ENCODE peak calls at places on chromosomes 11 and 22, in eight cellular contexts. C is Ammon's horn; A is activated CD8-positive, alpha-beta memory T cell treated with anti-CD3 and anti-CD28 coated beads for 4 hours; E is stomach; K is NB4; X is GM23248; T is activated T-helper 9 cell treated with anti-CD3 and anti-CD28 coated beads, Interleukin-2, amount 50 U/mL, for 16 hours; M is H1. W is an unnamed sample.
A peak's percentile ranks its signal among the peaks of the same experiment; 100 is the strongest.

GRCh38 chr11:65488273-65489058 is 10.4 kb upstream of the MALAT1 start:
- DNase-seq in C (peak; percentile 58), A (no peak), E (no peak), K (no peak), X (peak; percentile 88), T (no peak), M (no peak), W (no peak)

GRCh38 chr22:29359469-29359868 is 28.9 kb downstream of the AP1B1 start:
- DNase-seq in C (peak; percentile 73), A (no peak), E (peak; percentile 70), K (peak; percentile 60), X (peak; percentile 65), T (no peak), M (no peak), W (no peak)

GRCh38 chr22:48576333-48577013 is 1251.2 kb downstream of the BRD1 start:
- DNase-seq in C (peak; percentile 61), A (no peak), E (no peak), K (peak; percentile 24), X (peak; percentile 23), T (no peak), M (no peak), W (no peak)

GRCh38 chr22:23784215-23784732 is 2.5 kb upstream of the SMARCB1 start:
- DNase-seq in C (peak; percentile 0), A (no peak), E (peak; percentile 46), K (no peak), X (no peak), T (no peak), M (no peak), W (no peak)

GRCh38 chr11:20688761-20689160 is 19.4 kb downstream of the NELL1 start:
- DNase-seq in C (no peak), A (no peak), E (no peak), K (no peak), X (no peak), T (no peak), M (no peak), W (no peak)

GRCh38 chr11:67489860-67490726 is 7.3 kb downstream of the AIP start:
- DNase-seq in C (no peak), A (no peak), E (no peak), K (no peak), X (no peak), T (no peak), M (no peak), W (no peak)

GRCh38 chr11:17575431-17576425 is 28.7 kb downstream of the OTOG start:
- DNase-seq in C (no peak), A (no peak), E (peak; percentile 18), K (no peak), X (no peak), T (no peak), M (no peak), W (no peak)

GRCh38 chr11:7585816-7586215 is 72.0 kb downstream of the PPFIBP2 start:
- DNase-seq in C (no peak), A (no peak), E (no peak), K (no peak), X (peak; percentile 78), T (no peak), M (no peak), W (no peak)

GRCh38 chr11:2700415-2701211 is 819 bp upstream of the KCNQ1OT1 start:
- DNase-seq in C (peak; percentile 25), A (no peak), E (peak; percentile 64), K (peak; percentile 56), X (peak; percentile 67), T (no peak), M (no peak), W (no peak)

W was measured in AML-193.